ENCODE peak calls at places on chromosome X, in five cellular contexts. One of them, this sample, is unnamed.

GRCh38 chrX:53089224-53089842 is 4.6 kb upstream of the KANTR start:
- DNase-seq in breast epithelium: no peak
- DNase-seq in left ventricle myocardium inferior: peak; percentile 29
- DNase-seq in ascending aorta: no peak
- DNase-seq in body of pancreas: peak; percentile 68
- DNase-seq in this sample: no peak

GRCh38 chrX:93422693-93423092 is 250.7 kb downstream of the NAP1L3 start:
- DNase-seq in breast epithelium: no peak
- DNase-seq in left ventricle myocardium inferior: no peak
- DNase-seq in ascending aorta: no peak
- DNase-seq in body of pancreas: peak; percentile 13
- DNase-seq in this sample: no peak

GRCh38 chrX:114268643-114269042 is 315.2 kb upstream of the HTR2C start:
- DNase-seq in breast epithelium: no peak
- DNase-seq in left ventricle myocardium inferior: no peak
- DNase-seq in ascending aorta: no peak
- DNase-seq in body of pancreas: no peak
- DNase-seq in this sample: no peak

GRCh38 chrX:118740276-118740889 is 13.0 kb downstream of the IL13RA1 start:
- DNase-seq in breast epithelium: no peak
- DNase-seq in left ventricle myocardium inferior: no peak
- DNase-seq in ascending aorta: no peak
- DNase-seq in body of pancreas: peak; percentile 11
- DNase-seq in this sample: no peak

GRCh38 chrX:123357941-123358340 is 173.9 kb downstream of the GRIA3 start:
- DNase-seq in breast epithelium: no peak
- DNase-seq in left ventricle myocardium inferior: no peak
- DNase-seq in ascending aorta: no peak
- DNase-seq in body of pancreas: no peak
- DNase-seq in this sample: no peak

GRCh38 chrX:117895418-117895817 is 221.2 kb downstream of the KLHL13 start:
- DNase-seq in breast epithelium: no peak
- DNase-seq in left ventricle myocardium inferior: no peak
- DNase-seq in ascending aorta: no peak
- DNase-seq in body of pancreas: no peak
- DNase-seq in this sample: no peak

GRCh38 chrX:124736553-124737240 is 390.3 kb downstream of the SH2D1A start:
- DNase-seq in breast epithelium: no peak
- DNase-seq in left ventricle myocardium inferior: no peak
- DNase-seq in ascending aorta: no peak
- DNase-seq in body of pancreas: no peak
- DNase-seq in this sample: no peak

GRCh38 chrX:3191186-3191585 is 149.9 kb downstream of the ARSF start:
- DNase-seq in breast epithelium: no peak
- DNase-seq in left ventricle myocardium inferior: no peak
- DNase-seq in ascending aorta: no peak
- DNase-seq in body of pancreas: no peak
- DNase-seq in this sample: no peak

GRCh38 chrX:130714135-130714534 is 188.9 kb downstream of the ENOX2 start:
- DNase-seq in breast epithelium: no peak
- DNase-seq in left ventricle myocardium inferior: no peak
- DNase-seq in ascending aorta: no peak
- DNase-seq in body of pancreas: peak; percentile 6
- DNase-seq in this sample: no peak

GRCh38 chrX:17788439-17788838 is 51.1 kb downstream of the SCML1 start:
- DNase-seq in breast epithelium: peak; percentile 54
- DNase-seq in left ventricle myocardium inferior: no peak
- DNase-seq in ascending aorta: no peak
- DNase-seq in body of pancreas: peak; percentile 51
- DNase-seq in this sample: no peak

GRCh38 chrX:20300822-20301221 is 34.1 kb upstream of the RPS6KA3 start:
- DNase-seq in breast epithelium: no peak
- DNase-seq in left ventricle myocardium inferior: no peak
- DNase-seq in ascending aorta: no peak
- DNase-seq in body of pancreas: no peak
- DNase-seq in this sample: no peak

GRCh38 chrX:109855501-109855900 is 122.4 kb upstream of the ACSL4 start:
- DNase-seq in breast epithelium: no peak
- DNase-seq in left ventricle myocardium inferior: no peak
- DNase-seq in ascending aorta: no peak
- DNase-seq in body of pancreas: no peak
- DNase-seq in this sample: no peak

GRCh38 chrX:81316163-81316562 is 114.3 kb downstream of the SH3BGRL start:
- DNase-seq in breast epithelium: no peak
- DNase-seq in left ventricle myocardium inferior: no peak
- DNase-seq in ascending aorta: no peak
- DNase-seq in body of pancreas: no peak
- DNase-seq in this sample: no peak

GRCh38 chrX:54288277-54288676 is 69.6 kb downstream of the WNK3 start:
- DNase-seq in breast epithelium: no peak
- DNase-seq in left ventricle myocardium inferior: no peak
- DNase-seq in ascending aorta: no peak
- DNase-seq in body of pancreas: no peak
- DNase-seq in this sample: no peak

GRCh38 chrX:135740683-135741149 is 27.3 kb downstream of the CT45A3 start:
- DNase-seq in breast epithelium: no peak
- DNase-seq in left ventricle myocardium inferior: no peak
- DNase-seq in ascending aorta: no peak
- DNase-seq in body of pancreas: peak; percentile 15
- DNase-seq in this sample: no peak

GRCh38 chrX:103175944-103176753 is 38.8 kb upstream of the BEX4 start:
- DNase-seq in breast epithelium: peak; percentile 60
- DNase-seq in left ventricle myocardium inferior: peak; percentile 36
- DNase-seq in ascending aorta: no peak
- DNase-seq in body of pancreas: peak; percentile 88
- DNase-seq in this sample: no peak

GRCh38 chrX:37347420-37347819 is 1.7 kb upstream of the PRRG1 start:
- DNase-seq in breast epithelium: no peak
- DNase-seq in left ventricle myocardium inferior: no peak
- DNase-seq in ascending aorta: no peak
- DNase-seq in body of pancreas: no peak
- DNase-seq in this sample: no peak

GRCh38 chrX:50448565-50448964 is 22.1 kb downstream of the DGKK start:
- DNase-seq in breast epithelium: no peak
- DNase-seq in left ventricle myocardium inferior: no peak
- DNase-seq in ascending aorta: no peak
- DNase-seq in body of pancreas: no peak
- DNase-seq in this sample: no peak

GRCh38 chrX:49166914-49167739 is 4.6 kb downstream of the MAGIX start:
- DNase-seq in breast epithelium: no peak
- DNase-seq in left ventricle myocardium inferior: peak; percentile 75
- DNase-seq in ascending aorta: peak; percentile 76
- DNase-seq in body of pancreas: peak; percentile 28
- DNase-seq in this sample: no peak

GRCh38 chrX:63128509-63128908 is 222.6 kb downstream of the SPIN4 start:
- DNase-seq in breast epithelium: no peak
- DNase-seq in left ventricle myocardium inferior: no peak
- DNase-seq in ascending aorta: no peak
- DNase-seq in body of pancreas: peak; percentile 48
- DNase-seq in this sample: no peak

GRCh38 chrX:71652405-71652804 is 14.9 kb upstream of the LOC101059915 start:
- DNase-seq in breast epithelium: no peak
- DNase-seq in left ventricle myocardium inferior: no peak
- DNase-seq in ascending aorta: no peak
- DNase-seq in body of pancreas: peak; percentile 51
- DNase-seq in this sample: peak; percentile 18

DNA sequence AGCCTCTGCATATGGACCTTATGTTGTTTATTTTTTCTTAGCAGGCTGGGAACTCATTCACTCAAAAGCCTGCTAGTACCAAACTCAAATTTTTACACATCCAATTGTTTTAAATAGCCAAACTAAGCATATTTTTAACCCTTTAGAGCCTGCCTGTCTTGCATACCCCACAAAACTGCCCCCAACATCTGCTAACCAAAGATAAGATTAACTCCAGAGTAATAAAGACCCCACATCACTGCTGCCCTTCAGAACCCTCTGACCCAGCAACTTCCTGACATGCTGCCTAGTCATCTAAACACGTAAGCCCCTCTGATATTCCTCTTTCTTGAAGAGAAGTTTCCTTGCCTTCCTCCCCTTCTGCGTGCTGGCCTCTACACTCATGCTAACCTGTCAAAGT is 60.7 kb upstream of the ASB12 start:
- DNase-seq in breast epithelium: no peak
- DNase-seq in left ventricle myocardium inferior: no peak
- DNase-seq in ascending aorta: no peak
- DNase-seq in body of pancreas: no peak
- DNase-seq in this sample: no peak
- H3K4me3 ChIP-seq in breast epithelium: no peak overlapping the region
- H3K4me3 ChIP-seq in left ventricle myocardium inferior: no peak overlapping the region
- H3K4me3 ChIP-seq in ascending aorta: no peak overlapping the region
- H3K4me3 ChIP-seq in body of pancreas: no peak overlapping the region
- H3K4me3 ChIP-seq in this sample: no peak overlapping the region

DNA sequence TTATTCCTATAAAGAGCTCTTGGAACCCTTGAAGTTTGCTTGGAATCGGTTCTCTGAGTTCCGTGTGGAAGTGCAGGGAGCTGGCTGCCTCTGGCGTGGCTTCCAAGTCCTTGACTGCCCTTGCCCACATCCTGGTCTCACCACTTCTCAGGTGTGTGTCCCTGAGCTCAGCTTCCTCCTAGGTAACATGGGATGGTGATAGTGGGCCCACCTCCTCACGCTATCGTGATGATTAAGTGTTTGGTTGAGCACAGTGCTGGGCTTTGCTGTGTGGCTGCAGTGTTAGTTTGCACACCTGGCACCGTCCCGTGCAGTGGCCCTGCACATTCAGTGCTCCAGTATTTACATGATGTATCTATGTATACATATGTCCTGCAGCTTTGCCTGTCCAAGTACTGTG is 81.5 kb downstream of the CLDN34 start:
- DNase-seq in breast epithelium: no peak
- DNase-seq in left ventricle myocardium inferior: no peak
- DNase-seq in ascending aorta: no peak
- DNase-seq in body of pancreas: peak; percentile 51
- DNase-seq in this sample: no peak
- H3K27ac ChIP-seq in breast epithelium: no peak overlapping the region
- H3K27ac ChIP-seq in left ventricle myocardium inferior: peak overlapping the region; percentile 87
- H3K27ac ChIP-seq in ascending aorta: no peak overlapping the region
- H3K27ac ChIP-seq in body of pancreas: no peak overlapping the region
- H3K27ac ChIP-seq in this sample: no peak overlapping the region

GRCh38 chrX:25001808-25002657 is 13.7 kb downstream of the ARX start:
- DNase-seq in breast epithelium: no peak
- DNase-seq in left ventricle myocardium inferior: no peak
- DNase-seq in ascending aorta: no peak
- DNase-seq in body of pancreas: no peak
- DNase-seq in this sample: no peak
- H3K4me3 ChIP-seq in breast epithelium: no peak overlapping the region
- H3K4me3 ChIP-seq in left ventricle myocardium inferior: no peak overlapping the region
- H3K4me3 ChIP-seq in ascending aorta: no peak overlapping the region
- H3K4me3 ChIP-seq in body of pancreas: no peak overlapping the region
- H3K4me3 ChIP-seq in this sample: no peak overlapping the region

DNA sequence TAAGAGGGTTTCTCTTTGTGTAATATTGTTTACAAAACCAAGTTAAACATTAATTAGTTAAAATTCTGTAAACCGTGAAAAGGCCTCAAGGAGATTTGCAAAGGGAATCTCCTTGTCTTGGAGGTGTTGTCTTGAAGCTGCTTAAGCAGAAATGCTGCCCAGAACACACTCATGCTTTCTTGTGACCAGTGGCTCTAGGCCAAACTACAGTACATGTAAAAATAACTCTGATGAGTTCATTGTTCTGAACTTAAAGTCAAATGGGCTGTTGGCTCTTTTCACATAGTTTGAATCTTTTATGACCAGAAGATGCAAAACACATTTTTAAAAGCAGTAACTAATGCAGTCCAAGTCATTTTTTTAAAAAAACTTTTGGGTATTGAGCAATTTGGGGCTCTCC is 112.5 kb upstream of the ATXN3L start:
- DNase-seq in breast epithelium: no peak
- DNase-seq in left ventricle myocardium inferior: no peak
- DNase-seq in ascending aorta: no peak
- DNase-seq in body of pancreas: peak; percentile 10
- DNase-seq in this sample: peak; percentile 90
- H3K27ac ChIP-seq in breast epithelium: peak overlapping the region; percentile 79
- H3K27ac ChIP-seq in left ventricle myocardium inferior: peak overlapping the region; percentile 74
- H3K27ac ChIP-seq in ascending aorta: peak overlapping the region; percentile 44
- H3K27ac ChIP-seq in body of pancreas: no peak overlapping the region
- H3K27ac ChIP-seq in this sample: peak overlapping the region; percentile 92

GRCh38 chrX:153645921-153646481 is 1.0 kb upstream of the DUSP9 start:
- DNase-seq in breast epithelium: no peak
- DNase-seq in left ventricle myocardium inferior: no peak
- DNase-seq in ascending aorta: no peak
- DNase-seq in body of pancreas: peak; percentile 2
- DNase-seq in this sample: no peak

GRCh38 chrX:153647461-153648357 is 706 bp downstream of the DUSP9 start:
- DNase-seq in breast epithelium: peak; percentile 7
- DNase-seq in left ventricle myocardium inferior: no peak
- DNase-seq in ascending aorta: no peak
- DNase-seq in body of pancreas: peak; percentile 2
- DNase-seq in this sample: no peak

GRCh38 chrX:153648358-153649177 is 1.6 kb downstream of the DUSP9 start:
- DNase-seq in breast epithelium: no peak
- DNase-seq in left ventricle myocardium inferior: no peak
- DNase-seq in ascending aorta: no peak
- DNase-seq in body of pancreas: peak; percentile 3
- DNase-seq in this sample: no peak

GRCh38 chrX:153645151-153645550 is 1.9 kb upstream of the DUSP9 start:
- DNase-seq in breast epithelium: no peak
- DNase-seq in left ventricle myocardium inferior: no peak
- DNase-seq in ascending aorta: no peak
- DNase-seq in body of pancreas: no peak
- DNase-seq in this sample: no peak

GRCh38 chrX:153646620-153647373 is at the start of gene DUSP9:
- DNase-seq in breast epithelium: no peak
- DNase-seq in left ventricle myocardium inferior: no peak
- DNase-seq in ascending aorta: no peak
- DNase-seq in body of pancreas: peak; percentile 54
- DNase-seq in this sample: no peak
- H3K4me3 ChIP-seq in breast epithelium: peak within 1 kb of the TSS; percentile 32
- H3K4me3 ChIP-seq in left ventricle myocardium inferior: peak within 1 kb of the TSS; percentile 46
- H3K4me3 ChIP-seq in ascending aorta: peak within 1 kb of the TSS; percentile 33
- H3K4me3 ChIP-seq in body of pancreas: no peak within 1 kb of the TSS
- H3K4me3 ChIP-seq in this sample: no peak within 1 kb of the TSS

GRCh38 chrX:23821847-23822246 is 38.9 kb downstream of the SAT1 start:
- DNase-seq in breast epithelium: no peak
- DNase-seq in left ventricle myocardium inferior: no peak
- DNase-seq in ascending aorta: no peak
- DNase-seq in body of pancreas: no peak
- DNase-seq in this sample: no peak
- H3K27ac ChIP-seq in breast epithelium: peak overlapping the region; percentile 19
- H3K27ac ChIP-seq in left ventricle myocardium inferior: no peak overlapping the region
- H3K27ac ChIP-seq in ascending aorta: no peak overlapping the region
- H3K27ac ChIP-seq in body of pancreas: peak overlapping the region; percentile 60
- H3K27ac ChIP-seq in this sample: no peak overlapping the region

DNA sequence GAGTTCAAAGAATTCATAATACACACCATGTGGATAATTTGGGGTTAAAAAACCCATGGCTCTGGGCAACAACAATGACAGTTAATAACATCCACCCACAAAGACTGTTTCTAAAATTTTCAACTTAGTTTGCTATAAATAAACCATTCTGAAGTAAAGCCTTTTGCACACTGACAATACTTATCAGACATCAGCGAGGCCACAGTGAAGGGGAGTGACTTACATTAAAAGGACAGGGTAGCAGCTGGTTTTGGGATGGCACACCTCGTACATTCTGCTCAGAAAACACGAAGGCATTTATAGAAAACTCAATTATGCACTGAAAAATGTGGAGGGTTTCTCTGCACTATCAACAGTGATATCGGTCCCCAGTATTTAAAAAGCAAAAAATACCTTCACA is 4.9 kb upstream of the ASB11 start:
- DNase-seq in breast epithelium: no peak
- DNase-seq in left ventricle myocardium inferior: no peak
- DNase-seq in ascending aorta: no peak
- DNase-seq in body of pancreas: no peak
- DNase-seq in this sample: no peak
- H3K4me3 ChIP-seq in breast epithelium: no peak overlapping the region
- H3K4me3 ChIP-seq in left ventricle myocardium inferior: no peak overlapping the region
- H3K4me3 ChIP-seq in ascending aorta: no peak overlapping the region
- H3K4me3 ChIP-seq in body of pancreas: no peak overlapping the region
- H3K4me3 ChIP-seq in this sample: no peak overlapping the region

GRCh38 chrX:154751121-154751668 is 318 bp upstream of the GAB3 start:
- DNase-seq in breast epithelium: no peak
- DNase-seq in left ventricle myocardium inferior: no peak
- DNase-seq in ascending aorta: no peak
- DNase-seq in body of pancreas: no peak
- DNase-seq in this sample: no peak
- H3K27ac ChIP-seq in breast epithelium: peak overlapping the region; percentile 69
- H3K27ac ChIP-seq in left ventricle myocardium inferior: peak overlapping the region; percentile 95
- H3K27ac ChIP-seq in ascending aorta: peak overlapping the region; percentile 82
- H3K27ac ChIP-seq in body of pancreas: no peak overlapping the region
- H3K27ac ChIP-seq in this sample: no peak overlapping the region

This sample was measured in AG04450.